ENCODE peak calls at places on chromosomes 12 and 14, in ten cellular contexts. S is choroid plexus epithelial cell, T is transverse colon, C is RWPE1, Y is PC-9, G is tibial artery, X is GM13977, J is GM20000, A is IMR-90, M is sigmoid colon. H is an unnamed sample.

GRCh38 chr12:123225443-123225842 is 7.5 kb downstream of the MPHOSPH9 start:
- DNase-seq in S (no peak), T (no peak), C (no peak), Y (no peak), G (no peak), X (no peak), J (no peak), A (no peak), M (no peak), H (no peak)

GRCh38 chr12:93621986-93622385 is 49.5 kb downstream of the SOCS2 start:
- DNase-seq in S (peak; percentile 64), T (no peak), C (no peak), Y (no peak), G (no peak), X (no peak), J (no peak), A (peak; percentile 63), M (no peak), H (no peak)

GRCh38 chr14:99779751-99780150 is 13.5 kb upstream of the EML1 start:
- DNase-seq in S (peak; percentile 51), T (no peak), C (no peak), Y (peak; percentile 78), G (no peak), X (no peak), J (no peak), A (peak; percentile 76), M (no peak), H (no peak)

GRCh38 chr12:13816394-13816793 is 165.0 kb downstream of the GRIN2B start:
- DNase-seq in S (no peak), T (no peak), C (no peak), Y (no peak), G (no peak), X (no peak), J (no peak), A (no peak), M (no peak), H (no peak)

GRCh38 chr12:22700126-22700525 is 75.2 kb downstream of the ETNK1 start:
- DNase-seq in S (peak; percentile 57), T (no peak), C (no peak), Y (no peak), G (no peak), X (no peak), J (no peak), A (peak; percentile 29), M (no peak), H (no peak)

GRCh38 chr12:15629761-15630160 is 159.4 kb downstream of the EPS8 start:
- DNase-seq in S (peak; percentile 66), T (no peak), C (peak; percentile 4), Y (no peak), G (no peak), X (no peak), J (no peak), A (peak; percentile 69), M (no peak), H (no peak)

GRCh38 chr12:132618683-132619043 is at the start of gene P2RX2:
- DNase-seq in S (no peak), T (no peak), C (no peak), Y (no peak), G (no peak), X (no peak), J (no peak), A (no peak), M (no peak), H (no peak)

GRCh38 chr12:49092086-49092815 is 2.4 kb downstream of the DHH start:
- DNase-seq in S (peak; percentile 43), T (no peak), C (peak; percentile 57), Y (no peak), G (no peak), X (peak; percentile 87), J (peak; percentile 90), A (peak; percentile 30), M (no peak), H (peak; percentile 46)

GRCh38 chr12:42180990-42181611 is 36.4 kb upstream of the GXYLT1 start:
- DNase-seq in S (peak; percentile 63), T (no peak), C (no peak), Y (no peak), G (no peak), X (no peak), J (no peak), A (peak; percentile 22), M (no peak), H (no peak)

GRCh38 chr12:123479442-123480180 is 21.7 kb downstream of the SNRNP35 start:
- DNase-seq in S (no peak), T (no peak), C (no peak), Y (no peak), G (no peak), X (no peak), J (no peak), A (no peak), M (no peak), H (no peak)

GRCh38 chr12:100473716-100474150 is at the start of gene NR1H4:
- DNase-seq in S (peak; percentile 82), T (no peak), C (no peak), Y (no peak), G (no peak), X (no peak), J (no peak), A (peak; percentile 73), M (peak; percentile 68), H (no peak)

GRCh38 chr14:35047961-35048513 is 2.0 kb downstream of the FAM177A1 start:
- DNase-seq in S (no peak), T (no peak), C (no peak), Y (no peak), G (no peak), X (no peak), J (no peak), A (no peak), M (no peak), H (no peak)

GRCh38 chr14:35046751-35047536 is 872 bp downstream of the FAM177A1 start:
- DNase-seq in S (peak; percentile 55), T (peak; percentile 77), C (peak; percentile 52), Y (peak; percentile 36), G (no peak), X (no peak), J (no peak), A (peak; percentile 4), M (no peak), H (no peak)

GRCh38 chr14:35052637-35053036 is 6.6 kb downstream of the FAM177A1 start:
- DNase-seq in S (no peak), T (no peak), C (no peak), Y (no peak), G (no peak), X (no peak), J (no peak), A (no peak), M (no peak), H (no peak)

GRCh38 chr14:35050652-35051051 is 4.6 kb downstream of the FAM177A1 start:
- DNase-seq in S (peak; percentile 57), T (no peak), C (no peak), Y (no peak), G (no peak), X (no peak), J (no peak), A (peak; percentile 72), M (no peak), H (no peak)

DNA sequence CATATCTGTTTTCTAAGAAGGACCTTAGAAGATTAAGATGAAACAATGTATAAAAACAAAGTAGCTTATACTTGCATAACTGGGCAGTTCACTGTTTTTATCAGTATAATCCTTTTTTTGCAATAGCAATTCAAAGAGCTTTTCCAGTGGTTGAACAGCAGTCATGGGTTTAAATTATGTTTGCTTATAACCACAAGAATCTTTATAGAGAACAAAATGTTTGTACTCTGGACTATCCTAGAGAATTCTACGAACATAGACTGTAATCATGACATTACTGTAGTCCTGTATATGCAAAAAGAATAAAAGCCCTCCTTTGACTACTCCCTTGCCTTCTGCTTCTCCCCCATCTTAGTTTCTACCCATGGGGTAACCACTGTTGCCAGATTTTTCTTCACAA is 5.7 kb downstream of the FAM177A1 start:
- DNase-seq in S (peak; percentile 81), T (no peak), C (no peak), Y (peak; percentile 43), G (no peak), X (no peak), J (no peak), A (peak; percentile 24), M (no peak), H (no peak)
- TF ChIP-seq CTCF in S (no peak), T (no peak), C (no peak), Y (no peak), G (no peak), X (no peak), J (no peak), A (no peak), M (no peak), H (no peak)

DNA sequence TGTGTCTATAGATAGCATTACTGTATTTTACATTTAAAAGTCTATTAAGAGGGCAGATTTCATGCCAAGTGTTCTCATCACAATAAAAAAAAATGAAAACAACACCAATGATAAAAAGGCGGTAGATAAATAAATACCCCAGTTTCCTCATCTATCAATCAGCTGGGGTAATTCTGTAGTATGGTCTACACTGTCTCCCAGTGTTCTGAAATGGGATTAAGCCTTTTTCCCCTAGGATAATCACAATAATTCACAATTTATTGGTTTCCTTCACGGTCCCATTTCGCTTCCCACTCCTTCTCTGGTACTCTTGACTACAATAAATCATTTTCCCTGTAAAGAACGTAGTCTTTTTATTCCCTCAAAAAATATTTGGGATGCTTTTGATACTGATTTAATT is 114.3 kb downstream of the SSPN start:
- DNase-seq in S (no peak), T (no peak), C (no peak), Y (no peak), G (no peak), X (no peak), J (no peak), A (no peak), M (no peak), H (no peak)
- TF ChIP-seq CTCF in S (no peak), T (no peak), C (no peak), Y (no peak), G (peak; percentile 18), X (no peak), J (no peak), A (no peak), M (no peak), H (no peak)

DNA sequence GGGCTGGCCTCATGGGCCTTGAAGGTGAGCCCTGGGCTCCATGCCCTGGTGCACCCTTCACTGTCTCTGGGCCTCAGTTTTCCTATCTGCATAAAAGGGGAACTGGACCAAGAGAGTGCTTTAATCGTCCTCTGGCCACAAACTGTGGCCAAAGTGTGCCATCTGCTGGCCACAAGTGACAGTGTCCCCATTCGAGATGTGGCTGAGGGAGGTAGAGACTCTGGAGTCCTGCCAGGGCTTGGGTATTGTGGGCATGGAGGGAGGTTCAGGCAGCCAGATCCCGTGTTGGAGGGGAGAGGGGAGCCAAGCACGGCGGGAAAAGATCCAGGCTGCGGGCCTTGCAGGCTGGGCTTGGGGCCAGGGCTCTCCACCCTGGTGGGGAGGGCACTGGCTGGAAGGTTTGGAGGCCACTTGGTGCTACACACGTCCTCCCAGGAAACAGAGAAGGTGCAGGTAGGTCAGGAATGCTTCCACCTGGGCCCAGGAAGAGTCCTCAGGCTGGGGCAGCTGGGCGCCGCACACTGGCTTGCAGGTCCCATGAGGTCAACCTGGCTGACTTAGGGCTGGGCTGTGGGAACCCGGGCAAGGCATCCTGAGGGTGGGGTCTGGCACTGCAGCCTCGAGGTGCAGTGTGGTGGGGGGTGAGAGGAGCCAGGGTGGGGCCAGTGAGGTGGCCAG is 7.3 kb upstream of the KIF26A start:
- DNase-seq in S (peak; percentile 58), T (peak; percentile 66), C (peak; percentile 69), Y (peak; percentile 48), G (no peak), X (peak; percentile 79), J (peak; percentile 70), A (peak; percentile 1), M (peak; percentile 62), H (peak; percentile 66)
- TF ChIP-seq CTCF in S (peak; percentile 74), T (peak; percentile 46), C (peak; percentile 67), Y (peak; percentile 90), G (peak; percentile 13), X (peak; percentile 66), J (peak; percentile 47), A (peak; percentile 42), M (no peak), H (peak; percentile 79)

GRCh38 chr12:32647275-32647674 is 31.8 kb upstream of the DNM1L start:
- DNase-seq in S (no peak), T (no peak), C (no peak), Y (no peak), G (no peak), X (no peak), J (no peak), A (no peak), M (no peak), H (no peak)
- TF ChIP-seq CTCF in S (no peak), T (no peak), C (no peak), Y (no peak), G (no peak), X (no peak), J (no peak), A (no peak), M (no peak), H (no peak)

H was measured in Calu3.